ENCODE peak calls at places on chromosomes 13 and 19, in eight cellular contexts. Y is EH; S is NCI-H82; Z is M059J; J is activated CD4-positive, alpha-beta T cell treated with anti-CD3 and anti-CD28 coated beads, Interleukin-2, amount 50 U/mL, for 24 hours; T is NCI-H1105; C is GM23338; G is NCI-H526 treated with DMSO at 0.1 percent for 48 hours. O is an unnamed sample.

GRCh38 chr19:39362682-39363657 is 20.7 kb downstream of the SAMD4B start:
- DNase-seq in Y (peak), S (no peak), Z (peak), J (no peak), T (no peak), C (no peak), G (no peak), O (peak)

GRCh38 chr13:45082964-45083363 is 37.3 kb upstream of the GTF2F2 start:
- DNase-seq in Y (peak), S (no peak), Z (peak), J (no peak), T (no peak), C (no peak), G (no peak), O (no peak)

GRCh38 chr19:39444598-39445257 is 654 bp upstream of the SUPT5H start:
- DNase-seq in Y (peak), S (peak), Z (peak), J (no peak), T (no peak), C (peak), G (no peak), O (peak)

GRCh38 chr19:38867176-38867780 is 10.8 kb downstream of the RINL start:
- DNase-seq in Y (no peak), S (no peak), Z (no peak), J (no peak), T (no peak), C (no peak), G (no peak), O (no peak)

GRCh38 chr19:5285955-5286354 is 54.7 kb downstream of the PTPRS start:
- DNase-seq in Y (no peak), S (no peak), Z (no peak), J (no peak), T (no peak), C (no peak), G (no peak), O (no peak)

GRCh38 chr13:28796938-28797257 is 23.2 kb upstream of the MTUS2 start:
- DNase-seq in Y (no peak), S (no peak), Z (no peak), J (no peak), T (no peak), C (no peak), G (no peak), O (no peak)

GRCh38 chr19:46631481-46631880 is 4.5 kb downstream of the GNG8 start:
- DNase-seq in Y (peak), S (peak), Z (no peak), J (no peak), T (no peak), C (peak), G (no peak), O (peak)

GRCh38 chr19:35643255-35644205 is 2.0 kb downstream of the ETV2 start:
- DNase-seq in Y (peak), S (peak), Z (peak), J (peak), T (peak), C (peak), G (peak), O (peak)

GRCh38 chr13:32134991-32135390 is 103.4 kb downstream of the FRY start:
- DNase-seq in Y (peak), S (peak), Z (peak), J (no peak), T (no peak), C (no peak), G (no peak), O (no peak)

O was measured in RPMI7951.